ENCODE peak calls at places on chromosomes 4 and X, in ten cellular contexts. One of them, this sample, is unnamed.

GRCh38 chr4:91099666-91100065 is 972.5 kb downstream of the CCSER1 start:
- DNase-seq in NT2/D1: peak; percentile 51
- DNase-seq in SJSA1: no peak
- DNase-seq in HCT116: no peak
- DNase-seq in lower lobe of right lung: no peak
- DNase-seq in mammary epithelial cell: no peak
- DNase-seq in CD8-positive, alpha-beta T cell: no peak
- DNase-seq in uterus: no peak
- DNase-seq in gastrocnemius medialis: no peak
- DNase-seq in CD8-positive, alpha-beta memory T cell: no peak
- DNase-seq in this sample: no peak

GRCh38 chr4:112589207-112589606 is 47.5 kb downstream of the ZGRF1 start:
- DNase-seq in HCT116: peak; percentile 6
- DNase-seq in lower lobe of right lung: no peak
- DNase-seq in uterus: no peak
- DNase-seq in CD8-positive, alpha-beta memory T cell: no peak
- DNase-seq in NT2/D1: no peak
- DNase-seq in gastrocnemius medialis: no peak
- DNase-seq in CD8-positive, alpha-beta T cell: no peak
- DNase-seq in SJSA1: peak; percentile 12
- DNase-seq in mammary epithelial cell: peak; percentile 6
- DNase-seq in this sample: no peak

GRCh38 chrX:40809210-40809609 is 73.9 kb upstream of the MED14 start:
- DNase-seq in uterus: no peak
- DNase-seq in HCT116: no peak
- DNase-seq in gastrocnemius medialis: no peak
- DNase-seq in SJSA1: no peak
- DNase-seq in mammary epithelial cell: peak; percentile 8
- DNase-seq in CD8-positive, alpha-beta memory T cell: no peak
- DNase-seq in NT2/D1: no peak
- DNase-seq in CD8-positive, alpha-beta T cell: no peak
- DNase-seq in lower lobe of right lung: no peak
- DNase-seq in this sample: no peak

GRCh38 chrX:817759-818158 is 187.2 kb downstream of the SHOX start:
- DNase-seq in lower lobe of right lung: no peak
- DNase-seq in CD8-positive, alpha-beta memory T cell: no peak
- DNase-seq in HCT116: no peak
- DNase-seq in mammary epithelial cell: no peak
- DNase-seq in CD8-positive, alpha-beta T cell: no peak
- DNase-seq in uterus: no peak
- DNase-seq in NT2/D1: no peak
- DNase-seq in gastrocnemius medialis: no peak
- DNase-seq in SJSA1: no peak
- DNase-seq in this sample: no peak

GRCh38 chrX:68693481-68694410 is 46.3 kb downstream of the STARD8 start:
- DNase-seq in CD8-positive, alpha-beta T cell: no peak
- DNase-seq in SJSA1: peak; percentile 61
- DNase-seq in HCT116: no peak
- DNase-seq in lower lobe of right lung: peak; percentile 85
- DNase-seq in NT2/D1: peak; percentile 76
- DNase-seq in mammary epithelial cell: peak; percentile 4
- DNase-seq in CD8-positive, alpha-beta memory T cell: no peak
- DNase-seq in gastrocnemius medialis: peak; percentile 48
- DNase-seq in uterus: peak; percentile 80
- DNase-seq in this sample: peak; percentile 84

GRCh38 chrX:9464435-9465371 is at the start of gene TBL1X:
- DNase-seq in lower lobe of right lung: peak; percentile 58
- DNase-seq in gastrocnemius medialis: peak; percentile 37
- DNase-seq in SJSA1: peak; percentile 19
- DNase-seq in uterus: peak; percentile 41
- DNase-seq in mammary epithelial cell: no peak
- DNase-seq in CD8-positive, alpha-beta T cell: peak; percentile 49
- DNase-seq in NT2/D1: no peak
- DNase-seq in HCT116: no peak
- DNase-seq in CD8-positive, alpha-beta memory T cell: peak; percentile 38
- DNase-seq in this sample: no peak

GRCh38 chrX:80412042-80412441 is 8.2 kb upstream of the TENT5D start:
- DNase-seq in lower lobe of right lung: no peak
- DNase-seq in CD8-positive, alpha-beta memory T cell: no peak
- DNase-seq in SJSA1: no peak
- DNase-seq in CD8-positive, alpha-beta T cell: no peak
- DNase-seq in gastrocnemius medialis: no peak
- DNase-seq in mammary epithelial cell: no peak
- DNase-seq in uterus: no peak
- DNase-seq in NT2/D1: no peak
- DNase-seq in HCT116: no peak
- DNase-seq in this sample: no peak

GRCh38 chrX:13123857-13124345 is 79.5 kb upstream of the FAM9C start:
- DNase-seq in HCT116: no peak
- DNase-seq in lower lobe of right lung: no peak
- DNase-seq in gastrocnemius medialis: no peak
- DNase-seq in CD8-positive, alpha-beta memory T cell: no peak
- DNase-seq in mammary epithelial cell: no peak
- DNase-seq in uterus: no peak
- DNase-seq in SJSA1: peak; percentile 71
- DNase-seq in NT2/D1: no peak
- DNase-seq in CD8-positive, alpha-beta T cell: no peak
- DNase-seq in this sample: no peak

GRCh38 chr4:5721923-5722322 is 10.9 kb downstream of the EVC start:
- DNase-seq in uterus: no peak
- DNase-seq in lower lobe of right lung: no peak
- DNase-seq in CD8-positive, alpha-beta memory T cell: no peak
- DNase-seq in CD8-positive, alpha-beta T cell: no peak
- DNase-seq in SJSA1: no peak
- DNase-seq in mammary epithelial cell: no peak
- DNase-seq in HCT116: no peak
- DNase-seq in gastrocnemius medialis: no peak
- DNase-seq in NT2/D1: no peak
- DNase-seq in this sample: no peak

GRCh38 chrX:41475611-41476241 is 28.6 kb downstream of the NYX start:
- DNase-seq in SJSA1: no peak
- DNase-seq in lower lobe of right lung: no peak
- DNase-seq in NT2/D1: peak; percentile 82
- DNase-seq in CD8-positive, alpha-beta T cell: no peak
- DNase-seq in HCT116: no peak
- DNase-seq in uterus: no peak
- DNase-seq in CD8-positive, alpha-beta memory T cell: no peak
- DNase-seq in mammary epithelial cell: no peak
- DNase-seq in gastrocnemius medialis: no peak
- DNase-seq in this sample: no peak

GRCh38 chr4:185781555-185782215 is 30.3 kb downstream of the SORBS2 start:
- DNase-seq in gastrocnemius medialis: no peak
- DNase-seq in NT2/D1: no peak
- DNase-seq in uterus: no peak
- DNase-seq in HCT116: no peak
- DNase-seq in CD8-positive, alpha-beta T cell: no peak
- DNase-seq in mammary epithelial cell: no peak
- DNase-seq in SJSA1: no peak
- DNase-seq in lower lobe of right lung: no peak
- DNase-seq in CD8-positive, alpha-beta memory T cell: no peak
- DNase-seq in this sample: no peak

GRCh38 chr4:15410750-15411149 is 17.1 kb upstream of the C1QTNF7 start:
- DNase-seq in CD8-positive, alpha-beta T cell: peak; percentile 22
- DNase-seq in gastrocnemius medialis: no peak
- DNase-seq in lower lobe of right lung: no peak
- DNase-seq in uterus: peak; percentile 27
- DNase-seq in NT2/D1: no peak
- DNase-seq in mammary epithelial cell: no peak
- DNase-seq in SJSA1: no peak
- DNase-seq in CD8-positive, alpha-beta memory T cell: no peak
- DNase-seq in HCT116: no peak
- DNase-seq in this sample: no peak

GRCh38 chr4:151454513-151454912 is 45.5 kb downstream of the FHIP1A start:
- DNase-seq in mammary epithelial cell: no peak
- DNase-seq in HCT116: no peak
- DNase-seq in SJSA1: no peak
- DNase-seq in gastrocnemius medialis: no peak
- DNase-seq in NT2/D1: no peak
- DNase-seq in CD8-positive, alpha-beta T cell: no peak
- DNase-seq in CD8-positive, alpha-beta memory T cell: no peak
- DNase-seq in uterus: no peak
- DNase-seq in lower lobe of right lung: no peak
- DNase-seq in this sample: no peak

GRCh38 chr4:151460434-151460833 is 51.5 kb downstream of the FHIP1A start:
- DNase-seq in lower lobe of right lung: no peak
- DNase-seq in gastrocnemius medialis: no peak
- DNase-seq in mammary epithelial cell: no peak
- DNase-seq in CD8-positive, alpha-beta memory T cell: no peak
- DNase-seq in NT2/D1: no peak
- DNase-seq in uterus: no peak
- DNase-seq in CD8-positive, alpha-beta T cell: no peak
- DNase-seq in SJSA1: no peak
- DNase-seq in HCT116: no peak
- DNase-seq in this sample: no peak

GRCh38 chr4:151459380-151459779 is 50.4 kb downstream of the FHIP1A start:
- DNase-seq in lower lobe of right lung: no peak
- DNase-seq in HCT116: no peak
- DNase-seq in CD8-positive, alpha-beta T cell: no peak
- DNase-seq in uterus: no peak
- DNase-seq in CD8-positive, alpha-beta memory T cell: no peak
- DNase-seq in SJSA1: no peak
- DNase-seq in gastrocnemius medialis: no peak
- DNase-seq in mammary epithelial cell: no peak
- DNase-seq in NT2/D1: no peak
- DNase-seq in this sample: no peak

GRCh38 chr4:151455212-151455611 is 46.2 kb downstream of the FHIP1A start:
- DNase-seq in uterus: no peak
- DNase-seq in gastrocnemius medialis: peak; percentile 11
- DNase-seq in SJSA1: no peak
- DNase-seq in lower lobe of right lung: no peak
- DNase-seq in CD8-positive, alpha-beta T cell: no peak
- DNase-seq in HCT116: no peak
- DNase-seq in mammary epithelial cell: no peak
- DNase-seq in NT2/D1: no peak
- DNase-seq in CD8-positive, alpha-beta memory T cell: no peak
- DNase-seq in this sample: no peak

GRCh38 chr4:151458148-151458547 is 49.2 kb downstream of the FHIP1A start:
- DNase-seq in SJSA1: no peak
- DNase-seq in lower lobe of right lung: no peak
- DNase-seq in uterus: no peak
- DNase-seq in CD8-positive, alpha-beta T cell: no peak
- DNase-seq in mammary epithelial cell: peak; percentile 11
- DNase-seq in HCT116: no peak
- DNase-seq in CD8-positive, alpha-beta memory T cell: no peak
- DNase-seq in NT2/D1: no peak
- DNase-seq in gastrocnemius medialis: no peak
- DNase-seq in this sample: no peak
- H3K4me1 ChIP-seq in SJSA1: no peaks in the 10 kb centered on the region
- H3K4me1 ChIP-seq in lower lobe of right lung: no peaks in the 10 kb centered on the region
- H3K4me1 ChIP-seq in uterus: no peaks in the 10 kb centered on the region
- H3K4me1 ChIP-seq in CD8-positive, alpha-beta T cell: no peaks in the 10 kb centered on the region
- H3K4me1 ChIP-seq in mammary epithelial cell: no peaks in the 10 kb centered on the region
- H3K4me1 ChIP-seq in HCT116: no peaks in the 10 kb centered on the region
- H3K4me1 ChIP-seq in CD8-positive, alpha-beta memory T cell: no peaks in the 10 kb centered on the region
- H3K4me1 ChIP-seq in NT2/D1: no peaks in the 10 kb centered on the region
- H3K4me1 ChIP-seq in gastrocnemius medialis: peaks cover 62% of the 10 kb centered on the region
- H3K4me1 ChIP-seq in this sample: no peaks in the 10 kb centered on the region

GRCh38 chr4:168893205-168893604 is 116.8 kb downstream of the CBR4 start:
- DNase-seq in CD8-positive, alpha-beta memory T cell: no peak
- DNase-seq in gastrocnemius medialis: no peak
- DNase-seq in mammary epithelial cell: no peak
- DNase-seq in SJSA1: no peak
- DNase-seq in NT2/D1: no peak
- DNase-seq in lower lobe of right lung: no peak
- DNase-seq in CD8-positive, alpha-beta T cell: no peak
- DNase-seq in uterus: no peak
- DNase-seq in HCT116: no peak
- DNase-seq in this sample: no peak
- H3K36me3 ChIP-seq in CD8-positive, alpha-beta memory T cell: no peaks in the 10 kb centered on the region
- H3K36me3 ChIP-seq in gastrocnemius medialis: peaks cover 73% of the 10 kb centered on the region
- H3K36me3 ChIP-seq in mammary epithelial cell: peaks cover 75% of the 10 kb centered on the region
- H3K36me3 ChIP-seq in SJSA1: peaks cover 91% of the 10 kb centered on the region
- H3K36me3 ChIP-seq in NT2/D1: peaks cover 72% of the 10 kb centered on the region
- H3K36me3 ChIP-seq in lower lobe of right lung: peaks cover 72% of the 10 kb centered on the region
- H3K36me3 ChIP-seq in CD8-positive, alpha-beta T cell: no peaks in the 10 kb centered on the region
- H3K36me3 ChIP-seq in uterus: no peaks in the 10 kb centered on the region
- H3K36me3 ChIP-seq in HCT116: peaks cover 58% of the 10 kb centered on the region
- H3K36me3 ChIP-seq in this sample: peaks cover 98% of the 10 kb centered on the region

GRCh38 chrX:121456315-121456714 is 408.9 kb downstream of the GLUD2 start:
- DNase-seq in HCT116: no peak
- DNase-seq in SJSA1: no peak
- DNase-seq in lower lobe of right lung: no peak
- DNase-seq in gastrocnemius medialis: no peak
- DNase-seq in uterus: no peak
- DNase-seq in CD8-positive, alpha-beta memory T cell: no peak
- DNase-seq in mammary epithelial cell: no peak
- DNase-seq in NT2/D1: no peak
- DNase-seq in CD8-positive, alpha-beta T cell: no peak
- DNase-seq in this sample: no peak

GRCh38 chrX:121455890-121456289 is 408.5 kb downstream of the GLUD2 start:
- DNase-seq in lower lobe of right lung: no peak
- DNase-seq in HCT116: no peak
- DNase-seq in CD8-positive, alpha-beta T cell: no peak
- DNase-seq in uterus: no peak
- DNase-seq in gastrocnemius medialis: no peak
- DNase-seq in NT2/D1: no peak
- DNase-seq in mammary epithelial cell: peak; percentile 1
- DNase-seq in CD8-positive, alpha-beta memory T cell: no peak
- DNase-seq in SJSA1: no peak
- DNase-seq in this sample: no peak

GRCh38 chrX:121457096-121457495 is 409.7 kb downstream of the GLUD2 start:
- DNase-seq in CD8-positive, alpha-beta T cell: no peak
- DNase-seq in mammary epithelial cell: no peak
- DNase-seq in CD8-positive, alpha-beta memory T cell: no peak
- DNase-seq in SJSA1: no peak
- DNase-seq in uterus: no peak
- DNase-seq in NT2/D1: no peak
- DNase-seq in lower lobe of right lung: no peak
- DNase-seq in gastrocnemius medialis: no peak
- DNase-seq in HCT116: no peak
- DNase-seq in this sample: no peak
- H3K4me1 ChIP-seq in CD8-positive, alpha-beta T cell: no peaks in the 10 kb centered on the region
- H3K4me1 ChIP-seq in mammary epithelial cell: no peaks in the 10 kb centered on the region
- H3K4me1 ChIP-seq in CD8-positive, alpha-beta memory T cell: no peaks in the 10 kb centered on the region
- H3K4me1 ChIP-seq in SJSA1: no peaks in the 10 kb centered on the region
- H3K4me1 ChIP-seq in uterus: no peaks in the 10 kb centered on the region
- H3K4me1 ChIP-seq in NT2/D1: no peaks in the 10 kb centered on the region
- H3K4me1 ChIP-seq in lower lobe of right lung: no peaks in the 10 kb centered on the region
- H3K4me1 ChIP-seq in gastrocnemius medialis: no peaks in the 10 kb centered on the region
- H3K4me1 ChIP-seq in HCT116: no peaks in the 10 kb centered on the region
- H3K4me1 ChIP-seq in this sample: no peaks in the 10 kb centered on the region

DNA sequence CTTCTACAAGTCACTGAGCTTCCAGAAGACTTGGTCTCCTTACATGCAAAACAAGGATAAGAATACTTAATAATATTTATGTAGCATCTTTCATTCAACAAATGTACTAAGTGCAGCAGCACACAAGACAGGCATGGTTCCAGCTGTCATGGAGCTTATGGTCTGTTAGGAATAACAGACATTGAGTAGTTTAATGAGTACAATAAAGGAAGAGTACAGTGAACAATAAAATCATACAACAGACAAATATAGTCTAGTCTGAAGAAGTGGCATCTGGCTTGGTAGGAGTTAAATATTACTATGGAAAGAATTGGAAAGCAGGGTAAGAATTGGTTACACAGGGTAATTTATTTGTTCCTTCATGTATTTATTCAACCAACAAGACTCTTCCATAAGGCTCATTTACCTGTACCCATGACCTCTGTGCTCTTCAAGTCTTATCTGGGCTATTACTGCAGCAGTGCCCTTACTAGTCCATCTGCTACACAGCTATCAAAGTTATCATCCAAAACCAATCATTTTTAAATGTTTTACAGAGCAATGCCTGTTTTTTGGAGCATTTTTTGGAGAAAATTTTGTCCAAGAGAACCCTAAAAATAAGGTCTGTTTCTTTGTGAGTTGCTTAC is 101.1 kb upstream of the RPL34 start:
- DNase-seq in CD8-positive, alpha-beta T cell: no peak
- DNase-seq in SJSA1: no peak
- DNase-seq in NT2/D1: no peak
- DNase-seq in gastrocnemius medialis: no peak
- DNase-seq in mammary epithelial cell: no peak
- DNase-seq in uterus: no peak
- DNase-seq in HCT116: no peak
- DNase-seq in lower lobe of right lung: no peak
- DNase-seq in CD8-positive, alpha-beta memory T cell: no peak
- DNase-seq in this sample: no peak
- H3K36me3 ChIP-seq in CD8-positive, alpha-beta T cell: no peaks in the 10 kb centered on the region
- H3K36me3 ChIP-seq in SJSA1: no peaks in the 10 kb centered on the region
- H3K36me3 ChIP-seq in NT2/D1: no peaks in the 10 kb centered on the region
- H3K36me3 ChIP-seq in gastrocnemius medialis: no peaks in the 10 kb centered on the region
- H3K36me3 ChIP-seq in mammary epithelial cell: no peaks in the 10 kb centered on the region
- H3K36me3 ChIP-seq in uterus: no peaks in the 10 kb centered on the region
- H3K36me3 ChIP-seq in HCT116: no peaks in the 10 kb centered on the region
- H3K36me3 ChIP-seq in lower lobe of right lung: no peaks in the 10 kb centered on the region
- H3K36me3 ChIP-seq in CD8-positive, alpha-beta memory T cell: no peaks in the 10 kb centered on the region
- H3K36me3 ChIP-seq in this sample: no peaks in the 10 kb centered on the region